ENCODE peak calls at places on chromosomes 5 and 9, in five cellular contexts. D, K, M, S and W are unnamed samples.

GRCh38 chr9:133775951-133776905 is 38.1 kb upstream of the SARDH start:
- DNase-seq in D (no peak), K (no peak), M (no peak), S (no peak), W (no peak)

GRCh38 chr5:179324760-179325295 is 20.4 kb downstream of the ADAMTS2 start:
- DNase-seq in D (no peak), K (no peak), M (no peak), S (no peak), W (peak)

GRCh38 chr5:1551426-1551825 is 27.7 kb upstream of the LPCAT1 start:
- DNase-seq in D (no peak), K (no peak), M (no peak), S (no peak), W (no peak)

GRCh38 chr5:111259636-111260035 is 35.5 kb downstream of the CAMK4 start:
- DNase-seq in D (no peak), K (no peak), M (peak), S (no peak), W (no peak)

GRCh38 chr9:110886832-110887231 is 151.4 kb downstream of the LPAR1 start:
- DNase-seq in D (no peak), K (peak), M (no peak), S (peak), W (no peak)

GRCh38 chr5:99032234-99033013 is 103.6 kb upstream of the CHD1 start:
- DNase-seq in D (peak), K (peak), M (peak), S (peak), W (no peak)

GRCh38 chr5:14109041-14109747 is 33.9 kb upstream of the TRIO start:
- DNase-seq in D (no peak), K (peak), M (peak), S (peak), W (no peak)

GRCh38 chr5:66742083-66742895 is 146.1 kb downstream of the MAST4 start:
- DNase-seq in D (peak), K (peak), M (no peak), S (no peak), W (no peak)

GRCh38 chr9:123929177-123929869 is 603 bp downstream of the DENND1A start:
- DNase-seq in D (peak), K (peak), M (peak), S (no peak), W (no peak)

GRCh38 chr5:133032852-133033742 is 6.7 kb upstream of the ZCCHC10 start:
- DNase-seq in D (peak), K (no peak), M (no peak), S (no peak), W (no peak)

GRCh38 chr5:169161022-169161680 is 139.8 kb downstream of the SLIT3 start:
- DNase-seq in D (no peak), K (peak), M (peak), S (peak), W (peak)

GRCh38 chr9:27572036-27572435 is 1.2 kb downstream of the C9orf72 start:
- DNase-seq in D (no peak), K (no peak), M (no peak), S (no peak), W (no peak)

GRCh38 chr9:33455952-33456351 is 8.6 kb upstream of the AQP3 start:
- DNase-seq in D (no peak), K (no peak), M (no peak), S (no peak), W (no peak)

GRCh38 chr5:54222336-54222735 is 88.0 kb downstream of the ARL15 start:
- DNase-seq in D (no peak), K (no peak), M (peak), S (no peak), W (no peak)

GRCh38 chr5:143599474-143599873 is 196.0 kb upstream of the NR3C1 start:
- DNase-seq in D (no peak), K (no peak), M (no peak), S (no peak), W (no peak)

GRCh38 chr9:35882996-35883395 is 12.8 kb upstream of the OR13J1 start:
- DNase-seq in D (no peak), K (no peak), M (no peak), S (peak), W (no peak)

GRCh38 chr5:126490167-126490937 is 67.1 kb downstream of the GRAMD2B start:
- DNase-seq in D (peak), K (no peak), M (no peak), S (peak), W (no peak)

GRCh38 chr5:1279443-1280151 is 15.3 kb downstream of the TERT start:
- DNase-seq in D (no peak), K (no peak), M (no peak), S (no peak), W (no peak)

GRCh38 chr9:98999152-98999525 is 55.4 kb downstream of the COL15A1 start:
- DNase-seq in D (no peak), K (no peak), M (no peak), S (no peak), W (no peak)

GRCh38 chr9:35603506-35603985 is 1.5 kb upstream of the TESK1 start:
- DNase-seq in D (no peak), K (peak), M (peak), S (peak), W (no peak)

GRCh38 chr5:132193165-132193694 is 34.4 kb downstream of the P4HA2 start:
- DNase-seq in D (no peak), K (no peak), M (no peak), S (no peak), W (no peak)

GRCh38 chr9:76574171-76574767 is 115.3 kb downstream of the GCNT1 start:
- DNase-seq in D (no peak), K (no peak), M (no peak), S (peak), W (no peak)

GRCh38 chr9:130407916-130408659 is 36.7 kb upstream of the ASS1 start:
- DNase-seq in D (no peak), K (no peak), M (no peak), S (no peak), W (no peak)

GRCh38 chr9:114691046-114691955 is 9.3 kb upstream of the TEX48 start:
- DNase-seq in D (no peak), K (peak), M (peak), S (peak), W (no peak)
- TF ChIP-seq CTCF in D (no peak), K (no peak), M (no peak), S (no peak), W (no peak)

DNA sequence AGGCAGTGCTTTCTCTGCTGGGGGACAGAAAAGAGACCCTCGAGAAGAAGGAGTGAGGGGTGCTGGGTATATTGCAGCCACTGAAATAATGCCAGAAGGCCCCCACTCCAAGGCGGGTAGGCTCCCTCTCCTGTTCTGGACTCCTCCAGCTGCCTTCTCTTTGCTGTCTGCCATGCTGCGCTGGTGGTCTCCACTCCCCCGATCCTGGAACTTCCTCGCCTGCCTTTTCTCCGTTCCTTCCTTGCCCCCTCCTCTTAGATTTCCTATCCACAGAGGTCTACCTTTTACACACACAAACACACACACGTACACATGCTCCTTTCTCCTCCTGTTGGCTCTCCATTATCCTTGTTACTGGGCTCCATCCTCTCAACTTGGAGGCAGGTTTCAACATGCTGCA is 938 bp downstream of the GRIA1 start:
- DNase-seq in D (no peak), K (no peak), M (no peak), S (no peak), W (no peak)
- TF ChIP-seq CTCF in D (no peak), K (no peak), M (no peak), S (no peak), W (no peak)

GRCh38 chr9:116270559-116270958 is 117.0 kb downstream of the PAPPA start:
- DNase-seq in D (no peak), K (peak), M (no peak), S (no peak), W (no peak)
- TF ChIP-seq CTCF in D (no peak), K (no peak), M (no peak), S (no peak), W (no peak)

GRCh38 chr5:120229036-120229435 is 235.1 kb upstream of the PRR16 start:
- DNase-seq in D (no peak), K (no peak), M (no peak), S (no peak), W (no peak)

GRCh38 chr5:120231563-120231962 is 232.5 kb upstream of the PRR16 start:
- DNase-seq in D (no peak), K (no peak), M (no peak), S (no peak), W (no peak)

DNA sequence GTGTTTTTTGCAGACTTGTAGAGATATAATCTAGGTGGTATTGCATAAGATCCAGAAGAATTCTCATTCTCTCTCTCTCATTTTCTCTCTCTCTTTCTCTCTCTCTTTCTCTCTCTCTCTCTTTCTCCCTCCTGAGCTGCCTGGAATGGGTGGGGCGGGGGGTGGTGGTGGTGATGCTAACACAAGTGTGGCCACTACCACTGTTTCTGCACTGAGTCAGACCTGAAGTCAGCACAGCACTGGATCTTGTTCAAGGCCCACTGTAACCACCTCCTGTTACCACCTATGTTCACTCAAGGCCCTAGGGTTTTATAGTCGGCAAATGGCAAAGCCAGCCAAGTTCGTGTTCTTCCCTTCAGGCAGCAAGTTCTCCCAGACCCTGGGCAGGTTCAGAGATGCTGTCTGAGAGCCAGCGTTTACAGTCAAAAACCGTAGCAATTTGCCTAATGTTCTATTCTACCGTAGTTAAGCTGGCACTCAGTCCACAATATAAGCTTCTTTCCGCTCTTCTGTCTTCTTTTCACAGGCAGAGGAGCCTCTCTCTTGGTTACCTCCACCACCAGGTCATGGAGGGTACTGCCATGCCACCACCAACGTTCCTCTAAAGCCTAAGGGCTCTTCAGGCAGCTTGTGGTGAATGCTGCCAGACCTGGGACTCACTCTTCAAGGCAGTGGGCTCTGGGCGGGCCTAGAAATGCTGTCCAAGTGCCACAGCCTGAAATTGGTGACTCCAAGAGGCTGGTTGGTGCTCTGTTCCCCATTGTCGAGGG is 235.7 kb upstream of the PRR16 start:
- DNase-seq in D (no peak), K (no peak), M (no peak), S (peak), W (no peak)
- TF ChIP-seq CTCF in D (no peak), K (no peak), M (no peak), S (no peak), W (no peak)